ENCODE peak calls at places on chromosomes 13 and 19, in four cellular contexts. One of them, this sample, is unnamed.

GRCh38 chr19:17170538-17171297 is 44.4 kb upstream of the USE1 start:
- DNase-seq in fibroblast of pulmonary artery: no peak
- DNase-seq in uterus: no peak
- DNase-seq in SK-N-SH: no peak
- DNase-seq in this sample: no peak

GRCh38 chr13:33452873-33453558 is 167.5 kb upstream of the STARD13 start:
- DNase-seq in fibroblast of pulmonary artery: no peak
- DNase-seq in uterus: peak; percentile 70
- DNase-seq in SK-N-SH: no peak
- DNase-seq in this sample: no peak

GRCh38 chr13:110648848-110649421 is 33.6 kb downstream of the NAXD start:
- DNase-seq in uterus: no peak
- DNase-seq in SK-N-SH: no peak
- DNase-seq in fibroblast of pulmonary artery: no peak
- DNase-seq in this sample: no peak

GRCh38 chr13:97179501-97179900 is 42.6 kb upstream of the MBNL2 start:
- DNase-seq in uterus: no peak
- DNase-seq in fibroblast of pulmonary artery: no peak
- DNase-seq in SK-N-SH: no peak
- DNase-seq in this sample: peak; percentile 54

GRCh38 chr13:39148513-39148961 is 110.3 kb downstream of the NHLRC3 start:
- DNase-seq in uterus: no peak
- DNase-seq in SK-N-SH: no peak
- DNase-seq in fibroblast of pulmonary artery: peak; percentile 57
- DNase-seq in this sample: peak; percentile 94

GRCh38 chr13:51950722-51951121 is 60.5 kb downstream of the ATP7B start:
- DNase-seq in fibroblast of pulmonary artery: peak; percentile 13
- DNase-seq in uterus: no peak
- DNase-seq in SK-N-SH: no peak
- DNase-seq in this sample: no peak

GRCh38 chr19:511101-511841 is 4.0 kb downstream of the TPGS1 start:
- DNase-seq in SK-N-SH: no peak
- DNase-seq in fibroblast of pulmonary artery: peak; percentile 72
- DNase-seq in uterus: no peak
- DNase-seq in this sample: peak; percentile 85

GRCh38 chr19:18453269-18454024 is 15.5 kb upstream of the ISYNA1 start:
- DNase-seq in SK-N-SH: no peak
- DNase-seq in uterus: no peak
- DNase-seq in fibroblast of pulmonary artery: no peak
- DNase-seq in this sample: peak; percentile 77

GRCh38 chr13:112719556-112719955 is 29.7 kb downstream of the ATP11A start:
- DNase-seq in fibroblast of pulmonary artery: no peak
- DNase-seq in uterus: no peak
- DNase-seq in SK-N-SH: no peak
- DNase-seq in this sample: no peak

GRCh38 chr13:66835040-66835628 is 395.0 kb downstream of the PCDH9 start:
- DNase-seq in uterus: peak; percentile 28
- DNase-seq in fibroblast of pulmonary artery: peak; percentile 66
- DNase-seq in SK-N-SH: peak; percentile 66
- DNase-seq in this sample: no peak

GRCh38 chr13:101303512-101303911 is 112.8 kb downstream of the NALCN start:
- DNase-seq in fibroblast of pulmonary artery: no peak
- DNase-seq in SK-N-SH: peak; percentile 9
- DNase-seq in uterus: no peak
- DNase-seq in this sample: no peak

GRCh38 chr19:20787766-20788165 is 11.7 kb downstream of the ZNF66 start:
- DNase-seq in uterus: no peak
- DNase-seq in fibroblast of pulmonary artery: no peak
- DNase-seq in SK-N-SH: no peak
- DNase-seq in this sample: no peak

GRCh38 chr13:87331178-87331577 is 340.0 kb upstream of the SLITRK5 start:
- DNase-seq in SK-N-SH: no peak
- DNase-seq in fibroblast of pulmonary artery: peak; percentile 1
- DNase-seq in uterus: no peak
- DNase-seq in this sample: peak; percentile 98

GRCh38 chr13:42740753-42741152 is 40.6 kb upstream of the FAM216B start:
- DNase-seq in fibroblast of pulmonary artery: peak; percentile 39
- DNase-seq in SK-N-SH: peak; percentile 9
- DNase-seq in uterus: no peak
- DNase-seq in this sample: peak; percentile 67

GRCh38 chr13:97385854-97386253 is 48.1 kb upstream of the RAP2A start:
- DNase-seq in fibroblast of pulmonary artery: peak; percentile 17
- DNase-seq in uterus: no peak
- DNase-seq in SK-N-SH: no peak
- DNase-seq in this sample: peak; percentile 96

GRCh38 chr19:18440421-18440877 is 2.5 kb upstream of the ISYNA1 start:
- DNase-seq in uterus: no peak
- DNase-seq in SK-N-SH: peak; percentile 64
- DNase-seq in fibroblast of pulmonary artery: no peak
- DNase-seq in this sample: peak; percentile 30

GRCh38 chr19:49301165-49301865 is 23.7 kb downstream of the SLC6A16 start:
- DNase-seq in uterus: peak; percentile 42
- DNase-seq in fibroblast of pulmonary artery: peak; percentile 69
- DNase-seq in SK-N-SH: peak; percentile 72
- DNase-seq in this sample: peak; percentile 78

GRCh38 chr19:46970815-46971214 is 48.8 kb upstream of the NPAS1 start:
- DNase-seq in SK-N-SH: no peak
- DNase-seq in fibroblast of pulmonary artery: no peak
- DNase-seq in uterus: no peak
- DNase-seq in this sample: peak; percentile 18

GRCh38 chr13:45162194-45162593 is 38.7 kb downstream of the KCTD4 start:
- DNase-seq in fibroblast of pulmonary artery: peak; percentile 53
- DNase-seq in SK-N-SH: no peak
- DNase-seq in uterus: no peak
- DNase-seq in this sample: peak; percentile 31

GRCh38 chr13:40126301-40127085 is 471.0 kb downstream of the COG6 start:
- DNase-seq in SK-N-SH: no peak
- DNase-seq in uterus: no peak
- DNase-seq in fibroblast of pulmonary artery: no peak
- DNase-seq in this sample: peak; percentile 20

GRCh38 chr19:16367269-16367683 is 42.6 kb downstream of the KLF2 start:
- DNase-seq in SK-N-SH: no peak
- DNase-seq in fibroblast of pulmonary artery: no peak
- DNase-seq in uterus: no peak
- DNase-seq in this sample: no peak

GRCh38 chr13:71358218-71358617 is 508.8 kb downstream of the DACH1 start:
- DNase-seq in SK-N-SH: no peak
- DNase-seq in fibroblast of pulmonary artery: no peak
- DNase-seq in uterus: no peak
- DNase-seq in this sample: peak; percentile 89

GRCh38 chr19:14632286-14632685 is 42.4 kb downstream of the ADGRE3 start:
- DNase-seq in SK-N-SH: peak; percentile 37
- DNase-seq in fibroblast of pulmonary artery: peak; percentile 24
- DNase-seq in uterus: no peak
- DNase-seq in this sample: peak; percentile 17

GRCh38 chr19:46860846-46861690 is at the start of gene ARHGAP35:
- DNase-seq in fibroblast of pulmonary artery: no peak
- DNase-seq in uterus: peak; percentile 30
- DNase-seq in SK-N-SH: peak; percentile 92
- DNase-seq in this sample: peak; percentile 85

GRCh38 chr19:38596057-38596981 is 21.4 kb downstream of the MAP4K1 start:
- DNase-seq in SK-N-SH: peak; percentile 88
- DNase-seq in uterus: no peak
- DNase-seq in fibroblast of pulmonary artery: no peak
- DNase-seq in this sample: peak; percentile 48

GRCh38 chr13:96499646-96500045 is 409.7 kb downstream of the HS6ST3 start:
- DNase-seq in fibroblast of pulmonary artery: no peak
- DNase-seq in SK-N-SH: no peak
- DNase-seq in uterus: no peak
- DNase-seq in this sample: no peak

GRCh38 chr19:3725640-3726310 is 17.6 kb downstream of the TJP3 start:
- DNase-seq in uterus: no peak
- DNase-seq in fibroblast of pulmonary artery: no peak
- DNase-seq in SK-N-SH: peak; percentile 39
- DNase-seq in this sample: peak; percentile 42

GRCh38 chr13:71033026-71033425 is 834.0 kb downstream of the DACH1 start:
- DNase-seq in fibroblast of pulmonary artery: no peak
- DNase-seq in uterus: no peak
- DNase-seq in SK-N-SH: no peak
- DNase-seq in this sample: peak; percentile 4

GRCh38 chr19:13861714-13862531 is 15.0 kb upstream of the NANOS3 start:
- DNase-seq in fibroblast of pulmonary artery: peak; percentile 91
- DNase-seq in uterus: peak; percentile 95
- DNase-seq in SK-N-SH: peak; percentile 94
- DNase-seq in this sample: peak; percentile 84

GRCh38 chr19:46603752-46604241 is 2.7 kb downstream of the CALM3 start:
- DNase-seq in fibroblast of pulmonary artery: no peak
- DNase-seq in SK-N-SH: peak; percentile 42
- DNase-seq in uterus: no peak
- DNase-seq in this sample: no peak

GRCh38 chr19:13827656-13828055 is 32.4 kb downstream of the ZSWIM4 start:
- DNase-seq in fibroblast of pulmonary artery: no peak
- DNase-seq in SK-N-SH: no peak
- DNase-seq in uterus: no peak
- DNase-seq in this sample: peak; percentile 51

GRCh38 chr19:39845172-39845571 is 1.0 kb downstream of the FBL start:
- DNase-seq in uterus: no peak
- DNase-seq in fibroblast of pulmonary artery: no peak
- DNase-seq in SK-N-SH: no peak
- DNase-seq in this sample: no peak

GRCh38 chr13:42405665-42406390 is 133.9 kb downstream of the AKAP11 start:
- DNase-seq in fibroblast of pulmonary artery: peak; percentile 24
- DNase-seq in uterus: no peak
- DNase-seq in SK-N-SH: no peak
- DNase-seq in this sample: peak; percentile 87

GRCh38 chr19:19528721-19529490 is at the start of gene YJEFN3:
- DNase-seq in fibroblast of pulmonary artery: no peak
- DNase-seq in uterus: no peak
- DNase-seq in SK-N-SH: peak; percentile 98
- DNase-seq in this sample: no peak

GRCh38 chr13:22014469-22014868 is 343.6 kb downstream of the FGF9 start:
- DNase-seq in fibroblast of pulmonary artery: no peak
- DNase-seq in uterus: no peak
- DNase-seq in SK-N-SH: no peak
- DNase-seq in this sample: peak; percentile 29

DNA sequence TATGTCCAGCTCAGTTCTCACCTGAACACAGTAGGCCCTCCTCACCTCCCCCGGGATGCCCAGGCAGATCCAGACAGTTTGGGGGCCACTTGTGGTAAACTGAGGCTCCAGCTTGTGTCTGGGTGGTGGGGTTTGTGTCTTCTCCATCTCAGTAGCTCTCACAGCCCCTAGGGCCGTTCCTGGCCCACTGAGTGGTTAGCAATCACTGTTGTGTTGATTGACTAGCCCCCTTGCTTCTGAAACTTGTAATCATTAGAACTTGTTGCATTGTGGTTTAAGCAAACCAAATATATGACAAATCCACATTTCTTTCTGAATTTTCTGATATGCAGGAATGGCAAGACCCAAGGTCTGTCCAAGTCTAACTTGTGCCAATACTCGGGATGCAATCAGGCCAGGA is 13.9 kb upstream of the ZNF536 start:
- DNase-seq in SK-N-SH: no peak
- DNase-seq in uterus: no peak
- DNase-seq in fibroblast of pulmonary artery: no peak
- DNase-seq in this sample: no peak
- H3K4me3 ChIP-seq in SK-N-SH: no peak overlapping the region
- H3K4me3 ChIP-seq in uterus: no peak overlapping the region
- H3K4me3 ChIP-seq in fibroblast of pulmonary artery: no peak overlapping the region
- H3K4me3 ChIP-seq in this sample: no peak overlapping the region

GRCh38 chr13:27556109-27556508 is 64.2 kb downstream of the LNX2 start:
- DNase-seq in fibroblast of pulmonary artery: peak; percentile 69
- DNase-seq in uterus: no peak
- DNase-seq in SK-N-SH: no peak
- DNase-seq in this sample: no peak
- TF ChIP-seq CTCF in fibroblast of pulmonary artery: no peak
- TF ChIP-seq CTCF in uterus: peak; percentile 4
- TF ChIP-seq CTCF in SK-N-SH: peak; percentile 63
- TF ChIP-seq CTCF in this sample: no peak

GRCh38 chr19:1707240-1707639 is 46.1 kb upstream of the ONECUT3 start:
- DNase-seq in uterus: no peak
- DNase-seq in SK-N-SH: no peak
- DNase-seq in fibroblast of pulmonary artery: no peak
- DNase-seq in this sample: no peak

GRCh38 chr19:1704339-1704738 is 49.0 kb upstream of the ONECUT3 start:
- DNase-seq in uterus: no peak
- DNase-seq in SK-N-SH: no peak
- DNase-seq in fibroblast of pulmonary artery: no peak
- DNase-seq in this sample: no peak

GRCh38 chr19:1700733-1701663 is 48.6 kb upstream of the TCF3 start:
- DNase-seq in uterus: no peak
- DNase-seq in SK-N-SH: peak; percentile 32
- DNase-seq in fibroblast of pulmonary artery: no peak
- DNase-seq in this sample: no peak

GRCh38 chr19:1699998-1700732 is 47.8 kb upstream of the TCF3 start:
- DNase-seq in fibroblast of pulmonary artery: no peak
- DNase-seq in SK-N-SH: peak; percentile 55
- DNase-seq in uterus: no peak
- DNase-seq in this sample: no peak

DNA sequence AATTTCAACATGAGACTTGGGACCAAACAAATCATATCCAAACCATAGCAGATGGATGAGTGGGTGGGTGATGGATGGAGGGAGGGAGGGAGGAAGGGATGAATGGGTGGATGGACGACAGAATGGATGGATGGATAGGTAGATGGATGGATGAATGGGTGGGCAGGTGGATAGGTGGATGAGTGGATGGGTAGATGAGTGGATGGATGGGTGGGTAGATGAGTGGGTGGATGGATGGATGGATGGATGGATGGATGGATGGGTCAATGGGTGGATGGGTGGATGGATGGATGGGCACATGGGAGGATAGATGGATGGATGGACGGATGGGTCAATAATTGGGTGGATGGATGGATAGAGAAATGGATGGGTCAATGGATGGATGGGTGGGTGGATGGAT is 47.9 kb upstream of the ONECUT3 start:
- DNase-seq in uterus: no peak
- DNase-seq in fibroblast of pulmonary artery: no peak
- DNase-seq in SK-N-SH: no peak
- DNase-seq in this sample: no peak
- H3K4me3 ChIP-seq in uterus: no peak overlapping the region
- H3K4me3 ChIP-seq in fibroblast of pulmonary artery: no peak overlapping the region
- H3K4me3 ChIP-seq in SK-N-SH: no peak overlapping the region
- H3K4me3 ChIP-seq in this sample: no peak overlapping the region

DNA sequence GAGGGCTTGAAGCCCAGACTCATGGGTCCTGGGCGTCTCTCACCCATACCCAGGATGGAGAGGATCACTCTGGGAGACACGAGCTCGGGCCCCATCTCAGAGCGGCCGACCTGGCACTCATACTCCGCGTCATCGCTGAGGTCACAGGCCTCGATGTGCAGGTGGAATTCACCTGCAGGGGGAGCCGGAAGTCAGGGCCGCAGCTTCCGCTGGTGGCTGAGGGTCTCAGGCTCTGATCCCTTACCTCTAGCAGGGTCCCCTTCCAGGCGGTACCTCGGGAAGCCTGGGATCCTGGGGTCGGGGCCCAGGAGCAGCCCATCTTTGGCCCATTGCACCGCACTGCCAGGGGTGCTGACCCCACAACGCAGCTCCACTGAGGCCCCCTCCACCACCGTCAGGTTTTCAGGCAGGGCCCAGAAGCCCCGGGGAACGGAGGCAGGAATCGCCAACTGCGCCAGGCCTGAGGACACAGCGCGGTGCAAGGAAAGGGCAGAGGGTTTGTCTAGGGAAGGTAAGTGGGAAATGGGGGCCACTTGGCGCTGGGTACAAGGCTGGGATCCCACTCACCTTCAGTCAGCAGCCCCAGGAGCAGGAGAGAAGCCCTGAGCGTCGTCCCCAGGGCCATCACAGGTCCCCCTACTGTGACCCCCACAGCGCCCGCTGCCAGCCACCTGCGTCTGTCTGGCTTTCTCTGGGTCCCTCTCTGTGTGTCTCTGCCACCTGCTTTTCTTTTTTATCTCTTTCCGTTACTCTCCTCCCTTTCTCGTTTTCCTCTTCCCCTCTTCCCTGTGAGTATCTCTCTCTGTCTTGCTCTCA is 883 bp downstream of the NPHS1 start:
- DNase-seq in SK-N-SH: peak; percentile 66
- DNase-seq in uterus: no peak
- DNase-seq in fibroblast of pulmonary artery: no peak
- DNase-seq in this sample: no peak
- TF ChIP-seq CTCF in SK-N-SH: peak; percentile 17
- TF ChIP-seq CTCF in uterus: no peak
- TF ChIP-seq CTCF in fibroblast of pulmonary artery: no peak
- TF ChIP-seq CTCF in this sample: no peak